ENCODE peak calls at places on chromosome 12, in eight cellular contexts. L is NCI-H2171, T is NCI-H2029, M is LHCN-M2, J is kidney glomerular epithelial cell, R is thoracic aorta, I is NCI-H2107, B is endothelial cell. A is an unnamed sample.

GRCh38 chr12:120230326-120230973 is 29.5 kb upstream of the RPLP0 start:
- DNase-seq in J (peak), M (peak), R (peak), B (no peak), I (peak), T (peak), L (peak), A (peak)

GRCh38 chr12:27434673-27435565 is 11.6 kb upstream of the SMCO2 start:
- DNase-seq in J (peak), B (no peak), M (no peak), R (no peak), T (no peak), I (no peak), L (no peak), A (no peak)

GRCh38 chr12:6262635-6263034 is 47.8 kb upstream of the PLEKHG6 start:
- DNase-seq in J (no peak), I (no peak), B (no peak), R (no peak), M (peak), L (no peak), T (no peak), A (no peak)

GRCh38 chr12:87676726-87677125 is 352.5 kb downstream of the C12orf50 start:
- DNase-seq in T (no peak), I (no peak), M (no peak), L (no peak), J (no peak), B (no peak), R (no peak), A (no peak)

GRCh38 chr12:21694660-21695059 is 37.0 kb upstream of the LDHB start:
- DNase-seq in L (no peak), B (no peak), T (no peak), I (no peak), R (no peak), M (no peak), J (no peak), A (no peak)

GRCh38 chr12:50640321-50640939 is 123.5 kb upstream of the ATF1 start:
- DNase-seq in I (no peak), L (no peak), M (no peak), B (no peak), R (no peak), T (no peak), J (no peak), A (no peak)

GRCh38 chr12:119206348-119207075 is 27.8 kb downstream of the HSPB8 start:
- DNase-seq in M (no peak), I (no peak), R (no peak), T (no peak), J (no peak), B (no peak), L (no peak), A (peak)

GRCh38 chr12:109706747-109707469 is 6.7 kb upstream of the FAM222A start:
- DNase-seq in B (no peak), T (no peak), R (no peak), M (no peak), I (no peak), L (peak), J (no peak), A (peak)

GRCh38 chr12:78118486-78118885 is 287.8 kb downstream of the NAV3 start:
- DNase-seq in M (no peak), B (no peak), T (no peak), I (no peak), L (no peak), R (no peak), J (no peak), A (no peak)

GRCh38 chr12:12007001-12007712 is 63.6 kb upstream of the BCL2L14 start:
- DNase-seq in I (no peak), B (no peak), J (no peak), T (no peak), R (no peak), M (peak), L (no peak), A (no peak)

GRCh38 chr12:22318122-22318737 is 16.3 kb downstream of the ST8SIA1 start:
- DNase-seq in I (no peak), L (no peak), T (no peak), B (no peak), M (peak), R (no peak), J (no peak), A (no peak)

GRCh38 chr12:88903333-88903732 is 323.1 kb upstream of the KITLG start:
- DNase-seq in T (no peak), B (no peak), I (no peak), R (no peak), M (no peak), J (no peak), L (no peak), A (no peak)

GRCh38 chr12:39272934-39273770 is 169.8 kb downstream of the KIF21A start:
- DNase-seq in I (no peak), B (peak), T (peak), M (peak), J (peak), L (peak), R (no peak), A (peak)

GRCh38 chr12:95880895-95881294 is 22.1 kb downstream of the SNRPF start:
- DNase-seq in T (no peak), B (no peak), J (no peak), R (no peak), L (no peak), M (no peak), I (no peak), A (no peak)

GRCh38 chr12:108302471-108303311 is 36.4 kb downstream of the CMKLR1 start:
- DNase-seq in B (no peak), T (no peak), L (no peak), J (no peak), I (no peak), R (peak), M (peak), A (no peak)

GRCh38 chr12:93245543-93245942 is 132.2 kb upstream of the NUDT4 start:
- DNase-seq in I (no peak), M (no peak), R (no peak), L (no peak), B (no peak), J (no peak), T (no peak), A (no peak)

GRCh38 chr12:111767362-111768158 is 827 bp downstream of the ALDH2 start:
- DNase-seq in T (no peak), I (no peak), J (no peak), L (no peak), B (no peak), R (no peak), M (no peak), A (no peak)

GRCh38 chr12:53115891-53116675 is 12.8 kb downstream of the SOAT2 start:
- DNase-seq in B (no peak), R (no peak), T (no peak), L (no peak), J (no peak), I (no peak), M (no peak), A (no peak)

GRCh38 chr12:12081836-12082497 is 11.2 kb downstream of the BCL2L14 start:
- DNase-seq in R (no peak), J (peak), L (no peak), M (peak), I (no peak), B (peak), T (peak), A (peak)

GRCh38 chr12:24777359-24777758 is 171.5 kb downstream of the BCAT1 start:
- DNase-seq in I (no peak), R (no peak), T (no peak), L (no peak), J (no peak), M (no peak), B (no peak), A (no peak)

A was measured in WERI-Rb-1.